ENCODE peak calls at places on chromosome 16, in ten cellular contexts. One of them, this sample, is unnamed.

GRCh38 chr16:53817117-53817516 is 113.2 kb downstream of the FTO start:
- DNase-seq in body of pancreas: peak
- DNase-seq in heart left ventricle: no peak
- DNase-seq in thoracic aorta: no peak
- DNase-seq in Peyer's patch: no peak
- DNase-seq in upper lobe of left lung: no peak
- DNase-seq in naive thymus-derived CD4-positive, alpha-beta T cell: no peak
- DNase-seq in ovary: no peak
- DNase-seq in fibroblast of lung: peak
- DNase-seq in CD8-positive, alpha-beta T cell: no peak
- DNase-seq in this sample: no peak

GRCh38 chr16:2278272-2278608 is 10.3 kb upstream of the RNPS1 start:
- DNase-seq in body of pancreas: no peak
- DNase-seq in heart left ventricle: no peak
- DNase-seq in thoracic aorta: no peak
- DNase-seq in Peyer's patch: no peak
- DNase-seq in upper lobe of left lung: no peak
- DNase-seq in naive thymus-derived CD4-positive, alpha-beta T cell: no peak
- DNase-seq in ovary: no peak
- DNase-seq in fibroblast of lung: no peak
- DNase-seq in CD8-positive, alpha-beta T cell: no peak
- DNase-seq in this sample: no peak

GRCh38 chr16:30557397-30557949 is 701 bp downstream of the ZNF764 start:
- DNase-seq in body of pancreas: no peak
- DNase-seq in heart left ventricle: peak
- DNase-seq in thoracic aorta: no peak
- DNase-seq in Peyer's patch: no peak
- DNase-seq in upper lobe of left lung: no peak
- DNase-seq in naive thymus-derived CD4-positive, alpha-beta T cell: no peak
- DNase-seq in ovary: no peak
- DNase-seq in fibroblast of lung: peak
- DNase-seq in CD8-positive, alpha-beta T cell: no peak
- DNase-seq in this sample: no peak

GRCh38 chr16:53925011-53925410 is 221.1 kb downstream of the FTO start:
- DNase-seq in body of pancreas: no peak
- DNase-seq in heart left ventricle: no peak
- DNase-seq in thoracic aorta: no peak
- DNase-seq in Peyer's patch: no peak
- DNase-seq in upper lobe of left lung: no peak
- DNase-seq in naive thymus-derived CD4-positive, alpha-beta T cell: no peak
- DNase-seq in ovary: no peak
- DNase-seq in fibroblast of lung: no peak
- DNase-seq in CD8-positive, alpha-beta T cell: no peak
- DNase-seq in this sample: no peak

GRCh38 chr16:81882559-81882958 is 103.5 kb downstream of the PLCG2 start:
- DNase-seq in body of pancreas: no peak
- DNase-seq in heart left ventricle: no peak
- DNase-seq in thoracic aorta: no peak
- DNase-seq in Peyer's patch: no peak
- DNase-seq in upper lobe of left lung: no peak
- DNase-seq in naive thymus-derived CD4-positive, alpha-beta T cell: no peak
- DNase-seq in ovary: no peak
- DNase-seq in fibroblast of lung: no peak
- DNase-seq in CD8-positive, alpha-beta T cell: no peak
- DNase-seq in this sample: no peak

GRCh38 chr16:28974007-28974436 is 556 bp upstream of the SPNS1 start:
- DNase-seq in body of pancreas: peak
- DNase-seq in heart left ventricle: no peak
- DNase-seq in thoracic aorta: no peak
- DNase-seq in Peyer's patch: no peak
- DNase-seq in upper lobe of left lung: peak
- DNase-seq in naive thymus-derived CD4-positive, alpha-beta T cell: no peak
- DNase-seq in ovary: peak
- DNase-seq in fibroblast of lung: peak
- DNase-seq in CD8-positive, alpha-beta T cell: peak
- DNase-seq in this sample: no peak

GRCh38 chr16:89175280-89176146 is 4.0 kb downstream of the CDH15 start:
- DNase-seq in body of pancreas: no peak
- DNase-seq in heart left ventricle: no peak
- DNase-seq in thoracic aorta: no peak
- DNase-seq in Peyer's patch: no peak
- DNase-seq in upper lobe of left lung: no peak
- DNase-seq in naive thymus-derived CD4-positive, alpha-beta T cell: no peak
- DNase-seq in ovary: no peak
- DNase-seq in fibroblast of lung: no peak
- DNase-seq in CD8-positive, alpha-beta T cell: no peak
- DNase-seq in this sample: no peak

GRCh38 chr16:48558269-48558915 is 51.6 kb downstream of the N4BP1 start:
- DNase-seq in body of pancreas: no peak
- DNase-seq in heart left ventricle: no peak
- DNase-seq in thoracic aorta: no peak
- DNase-seq in Peyer's patch: no peak
- DNase-seq in upper lobe of left lung: no peak
- DNase-seq in naive thymus-derived CD4-positive, alpha-beta T cell: no peak
- DNase-seq in ovary: no peak
- DNase-seq in fibroblast of lung: peak
- DNase-seq in CD8-positive, alpha-beta T cell: no peak
- DNase-seq in this sample: no peak

GRCh38 chr16:30051518-30051917 is 14.0 kb upstream of the ALDOA start:
- DNase-seq in body of pancreas: no peak
- DNase-seq in heart left ventricle: no peak
- DNase-seq in thoracic aorta: no peak
- DNase-seq in Peyer's patch: no peak
- DNase-seq in upper lobe of left lung: no peak
- DNase-seq in naive thymus-derived CD4-positive, alpha-beta T cell: no peak
- DNase-seq in ovary: no peak
- DNase-seq in fibroblast of lung: no peak
- DNase-seq in CD8-positive, alpha-beta T cell: no peak
- DNase-seq in this sample: no peak

GRCh38 chr16:19933740-19934139 is 49.1 kb upstream of the GPRC5B start:
- DNase-seq in body of pancreas: no peak
- DNase-seq in heart left ventricle: no peak
- DNase-seq in thoracic aorta: no peak
- DNase-seq in Peyer's patch: no peak
- DNase-seq in upper lobe of left lung: no peak
- DNase-seq in naive thymus-derived CD4-positive, alpha-beta T cell: no peak
- DNase-seq in ovary: no peak
- DNase-seq in fibroblast of lung: no peak
- DNase-seq in CD8-positive, alpha-beta T cell: no peak
- DNase-seq in this sample: no peak

GRCh38 chr16:67942200-67942509 is 1.8 kb downstream of the LCAT start:
- DNase-seq in body of pancreas: no peak
- DNase-seq in heart left ventricle: no peak
- DNase-seq in thoracic aorta: no peak
- DNase-seq in Peyer's patch: peak
- DNase-seq in upper lobe of left lung: no peak
- DNase-seq in naive thymus-derived CD4-positive, alpha-beta T cell: no peak
- DNase-seq in ovary: no peak
- DNase-seq in fibroblast of lung: no peak
- DNase-seq in CD8-positive, alpha-beta T cell: no peak
- DNase-seq in this sample: no peak

GRCh38 chr16:66569131-66569530 is 2.9 kb downstream of the CMTM1 start:
- DNase-seq in body of pancreas: no peak
- DNase-seq in heart left ventricle: no peak
- DNase-seq in thoracic aorta: no peak
- DNase-seq in Peyer's patch: no peak
- DNase-seq in upper lobe of left lung: no peak
- DNase-seq in naive thymus-derived CD4-positive, alpha-beta T cell: no peak
- DNase-seq in ovary: no peak
- DNase-seq in fibroblast of lung: peak
- DNase-seq in CD8-positive, alpha-beta T cell: no peak
- DNase-seq in this sample: no peak

GRCh38 chr16:70711211-70711978 is 25.5 kb upstream of the MTSS2 start:
- DNase-seq in body of pancreas: no peak
- DNase-seq in heart left ventricle: no peak
- DNase-seq in thoracic aorta: no peak
- DNase-seq in Peyer's patch: no peak
- DNase-seq in upper lobe of left lung: peak
- DNase-seq in naive thymus-derived CD4-positive, alpha-beta T cell: no peak
- DNase-seq in ovary: no peak
- DNase-seq in fibroblast of lung: no peak
- DNase-seq in CD8-positive, alpha-beta T cell: no peak
- DNase-seq in this sample: no peak

GRCh38 chr16:72561-73537 is at the start of gene RHBDF1:
- DNase-seq in body of pancreas: peak
- DNase-seq in heart left ventricle: peak
- DNase-seq in thoracic aorta: no peak
- DNase-seq in Peyer's patch: peak
- DNase-seq in upper lobe of left lung: peak
- DNase-seq in naive thymus-derived CD4-positive, alpha-beta T cell: no peak
- DNase-seq in ovary: peak
- DNase-seq in fibroblast of lung: peak
- DNase-seq in CD8-positive, alpha-beta T cell: no peak
- DNase-seq in this sample: no peak

GRCh38 chr16:30094541-30095165 is 1.4 kb downstream of the YPEL3 start:
- DNase-seq in body of pancreas: no peak
- DNase-seq in heart left ventricle: peak
- DNase-seq in thoracic aorta: no peak
- DNase-seq in Peyer's patch: no peak
- DNase-seq in upper lobe of left lung: no peak
- DNase-seq in naive thymus-derived CD4-positive, alpha-beta T cell: no peak
- DNase-seq in ovary: peak
- DNase-seq in fibroblast of lung: no peak
- DNase-seq in CD8-positive, alpha-beta T cell: no peak
- DNase-seq in this sample: no peak

GRCh38 chr16:31476305-31477219 is 4.6 kb downstream of the TGFB1I1 start:
- DNase-seq in body of pancreas: peak
- DNase-seq in heart left ventricle: peak
- DNase-seq in thoracic aorta: no peak
- DNase-seq in Peyer's patch: peak
- DNase-seq in upper lobe of left lung: peak
- DNase-seq in naive thymus-derived CD4-positive, alpha-beta T cell: peak
- DNase-seq in ovary: no peak
- DNase-seq in fibroblast of lung: no peak
- DNase-seq in CD8-positive, alpha-beta T cell: peak
- DNase-seq in this sample: peak

GRCh38 chr16:4852221-4852872 is 5.1 kb downstream of the UBN1 start:
- DNase-seq in body of pancreas: no peak
- DNase-seq in heart left ventricle: no peak
- DNase-seq in thoracic aorta: no peak
- DNase-seq in Peyer's patch: no peak
- DNase-seq in upper lobe of left lung: no peak
- DNase-seq in naive thymus-derived CD4-positive, alpha-beta T cell: no peak
- DNase-seq in ovary: no peak
- DNase-seq in fibroblast of lung: peak
- DNase-seq in CD8-positive, alpha-beta T cell: no peak
- DNase-seq in this sample: no peak

GRCh38 chr16:83826146-83826913 is 18.6 kb downstream of the HSBP1 start:
- DNase-seq in body of pancreas: peak
- DNase-seq in heart left ventricle: peak
- DNase-seq in thoracic aorta: peak
- DNase-seq in Peyer's patch: peak
- DNase-seq in upper lobe of left lung: peak
- DNase-seq in naive thymus-derived CD4-positive, alpha-beta T cell: peak
- DNase-seq in ovary: peak
- DNase-seq in fibroblast of lung: peak
- DNase-seq in CD8-positive, alpha-beta T cell: peak
- DNase-seq in this sample: peak

GRCh38 chr16:87954361-87954760 is 3.1 kb downstream of the BANP start:
- DNase-seq in body of pancreas: peak
- DNase-seq in heart left ventricle: no peak
- DNase-seq in thoracic aorta: no peak
- DNase-seq in Peyer's patch: no peak
- DNase-seq in upper lobe of left lung: peak
- DNase-seq in naive thymus-derived CD4-positive, alpha-beta T cell: no peak
- DNase-seq in ovary: no peak
- DNase-seq in fibroblast of lung: no peak
- DNase-seq in CD8-positive, alpha-beta T cell: no peak
- DNase-seq in this sample: no peak
- H3K27ac ChIP-seq in body of pancreas: peak
- H3K27ac ChIP-seq in heart left ventricle: peak
- H3K27ac ChIP-seq in thoracic aorta: peak
- H3K27ac ChIP-seq in Peyer's patch: peak
- H3K27ac ChIP-seq in upper lobe of left lung: peak
- H3K27ac ChIP-seq in naive thymus-derived CD4-positive, alpha-beta T cell: peak
- H3K27ac ChIP-seq in ovary: no peak
- H3K27ac ChIP-seq in fibroblast of lung: no peak
- H3K27ac ChIP-seq in CD8-positive, alpha-beta T cell: no peak
- H3K27ac ChIP-seq in this sample: peak

DNA sequence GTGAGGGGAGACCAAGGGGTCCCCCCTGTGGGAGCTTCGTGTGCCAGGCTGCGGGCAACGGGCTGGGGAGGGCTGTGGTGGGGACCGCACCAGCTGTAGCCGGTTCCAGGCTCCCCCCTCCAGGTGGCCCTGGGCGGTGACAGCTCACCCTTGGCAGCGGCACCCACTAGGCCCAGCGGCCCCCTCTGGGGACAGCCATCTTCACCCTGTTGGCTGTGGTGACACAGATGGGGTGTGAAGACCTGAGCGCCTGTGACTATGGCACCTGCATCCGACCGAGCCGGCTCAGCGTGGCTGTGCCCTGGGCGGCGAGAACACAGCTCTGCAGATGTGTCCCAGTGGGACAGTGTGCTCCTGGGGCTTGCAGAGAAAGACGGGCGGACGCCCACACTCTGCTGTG is 1.1 kb upstream of the C1QTNF8 start:
- DNase-seq in body of pancreas: no peak
- DNase-seq in heart left ventricle: no peak
- DNase-seq in thoracic aorta: no peak
- DNase-seq in Peyer's patch: no peak
- DNase-seq in upper lobe of left lung: no peak
- DNase-seq in naive thymus-derived CD4-positive, alpha-beta T cell: no peak
- DNase-seq in ovary: no peak
- DNase-seq in fibroblast of lung: no peak
- DNase-seq in CD8-positive, alpha-beta T cell: no peak
- DNase-seq in this sample: no peak
- H3K27ac ChIP-seq in body of pancreas: no peak
- H3K27ac ChIP-seq in heart left ventricle: peak
- H3K27ac ChIP-seq in thoracic aorta: peak
- H3K27ac ChIP-seq in Peyer's patch: no peak
- H3K27ac ChIP-seq in upper lobe of left lung: no peak
- H3K27ac ChIP-seq in naive thymus-derived CD4-positive, alpha-beta T cell: no peak
- H3K27ac ChIP-seq in ovary: no peak
- H3K27ac ChIP-seq in fibroblast of lung: no peak
- H3K27ac ChIP-seq in CD8-positive, alpha-beta T cell: no peak
- H3K27ac ChIP-seq in this sample: no peak

DNA sequence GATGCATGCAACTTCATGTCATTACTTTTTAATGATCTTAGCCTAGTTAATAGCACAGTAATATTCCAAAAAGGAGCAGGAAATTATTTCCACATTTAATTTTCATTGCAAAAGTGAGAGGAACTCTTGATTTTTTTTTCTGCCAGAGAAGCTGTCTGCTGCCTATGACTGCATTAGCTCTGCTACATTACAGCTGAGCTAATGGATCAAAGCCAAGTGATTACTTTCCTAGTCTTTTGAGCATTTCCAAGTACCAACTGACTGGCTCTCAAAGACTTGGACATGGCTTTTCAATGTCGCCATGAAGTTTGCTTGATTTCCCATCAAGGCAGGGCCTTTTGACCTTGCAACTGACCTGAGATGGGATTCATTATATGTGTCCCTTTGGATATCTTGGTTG is 356.6 kb upstream of the XYLT1 start:
- DNase-seq in body of pancreas: no peak
- DNase-seq in heart left ventricle: no peak
- DNase-seq in thoracic aorta: no peak
- DNase-seq in Peyer's patch: no peak
- DNase-seq in upper lobe of left lung: no peak
- DNase-seq in naive thymus-derived CD4-positive, alpha-beta T cell: no peak
- DNase-seq in ovary: no peak
- DNase-seq in fibroblast of lung: peak
- DNase-seq in CD8-positive, alpha-beta T cell: no peak
- DNase-seq in this sample: no peak
- H3K27ac ChIP-seq in body of pancreas: no peak
- H3K27ac ChIP-seq in heart left ventricle: no peak
- H3K27ac ChIP-seq in thoracic aorta: no peak
- H3K27ac ChIP-seq in Peyer's patch: no peak
- H3K27ac ChIP-seq in upper lobe of left lung: no peak
- H3K27ac ChIP-seq in naive thymus-derived CD4-positive, alpha-beta T cell: no peak
- H3K27ac ChIP-seq in ovary: no peak
- H3K27ac ChIP-seq in fibroblast of lung: no peak
- H3K27ac ChIP-seq in CD8-positive, alpha-beta T cell: no peak
- H3K27ac ChIP-seq in this sample: no peak

GRCh38 chr16:86784267-86784626 is 205.9 kb downstream of the FOXL1 start:
- DNase-seq in body of pancreas: no peak
- DNase-seq in heart left ventricle: no peak
- DNase-seq in thoracic aorta: no peak
- DNase-seq in Peyer's patch: no peak
- DNase-seq in upper lobe of left lung: no peak
- DNase-seq in naive thymus-derived CD4-positive, alpha-beta T cell: no peak
- DNase-seq in ovary: no peak
- DNase-seq in fibroblast of lung: no peak
- DNase-seq in CD8-positive, alpha-beta T cell: no peak
- DNase-seq in this sample: no peak
- H3K27ac ChIP-seq in body of pancreas: no peak
- H3K27ac ChIP-seq in heart left ventricle: no peak
- H3K27ac ChIP-seq in thoracic aorta: no peak
- H3K27ac ChIP-seq in Peyer's patch: no peak
- H3K27ac ChIP-seq in upper lobe of left lung: no peak
- H3K27ac ChIP-seq in naive thymus-derived CD4-positive, alpha-beta T cell: no peak
- H3K27ac ChIP-seq in ovary: no peak
- H3K27ac ChIP-seq in fibroblast of lung: no peak
- H3K27ac ChIP-seq in CD8-positive, alpha-beta T cell: no peak
- H3K27ac ChIP-seq in this sample: peak